ENCODE peak calls at places on chromosomes 6 and 20, in six cellular contexts. S is heart left ventricle; I is GM23248; V is IMR-90; Q is upper lobe of left lung; M is CD8-positive, alpha-beta memory T cell. L is an unnamed sample.

GRCh38 chr6:103895136-103895535 is 964.6 kb downstream of the HACE1 start:
- DNase-seq in Q (no peak), I (no peak), S (no peak), M (no peak), V (no peak), L (no peak)

GRCh38 chr6:124054034-124054433 is 250.4 kb downstream of the NKAIN2 start:
- DNase-seq in S (no peak), V (no peak), Q (no peak), M (no peak), I (no peak), L (no peak)

GRCh38 chr6:47391675-47392074 is 82.0 kb upstream of the TNFRSF21 start:
- DNase-seq in S (no peak), M (no peak), Q (no peak), I (no peak), V (no peak), L (no peak)

GRCh38 chr20:57579331-57579897 is 18.5 kb downstream of the PCK1 start:
- DNase-seq in I (no peak), M (no peak), S (no peak), Q (no peak), V (no peak), L (no peak)

GRCh38 chr6:55423933-55424332 is 96.7 kb downstream of the GFRAL start:
- DNase-seq in S (no peak), I (no peak), Q (no peak), V (no peak), M (no peak), L (no peak)

GRCh38 chr20:50554694-50555579 is 44.8 kb downstream of the PTPN1 start:
- DNase-seq in Q (no peak), I (no peak), V (no peak), M (no peak), S (no peak), L (no peak)

GRCh38 chr6:13308332-13308731 is 20.0 kb downstream of the TBC1D7 start:
- DNase-seq in S (peak; percentile 53), Q (no peak), V (no peak), I (no peak), M (no peak), L (no peak)

GRCh38 chr6:153084393-153084792 is 46.7 kb downstream of the RGS17 start:
- DNase-seq in M (no peak), I (peak; percentile 73), Q (no peak), S (no peak), V (peak; percentile 69), L (no peak)

GRCh38 chr6:158031445-158032353 is 50.0 kb downstream of the SYNJ2 start:
- DNase-seq in M (peak; percentile 63), I (peak; percentile 96), S (peak; percentile 88), V (peak; percentile 89), Q (peak; percentile 83), L (no peak)

GRCh38 chr20:44134897-44135810 is 51.8 kb downstream of the JPH2 start:
- DNase-seq in V (no peak), S (peak; percentile 22), I (peak; percentile 31), Q (no peak), M (no peak), L (no peak)

GRCh38 chr6:20128018-20128417 is 84.3 kb downstream of the MBOAT1 start:
- DNase-seq in I (no peak), M (no peak), S (no peak), V (no peak), Q (no peak), L (no peak)

GRCh38 chr6:38136547-38136946 is 317.0 kb downstream of the ZFAND3 start:
- DNase-seq in M (no peak), Q (no peak), V (peak; percentile 38), I (peak; percentile 17), S (no peak), L (no peak)

GRCh38 chr6:158828807-158829206 is 9.6 kb upstream of the EZR start:
- DNase-seq in S (no peak), Q (no peak), I (no peak), M (no peak), V (no peak), L (no peak)

GRCh38 chr6:142530566-142530965 is 228.8 kb downstream of the ADGRG6 start:
- DNase-seq in Q (no peak), V (no peak), S (no peak), I (peak; percentile 14), M (no peak), L (no peak)

GRCh38 chr6:162211022-162211421 is 516.5 kb downstream of the PRKN start:
- DNase-seq in Q (no peak), I (no peak), S (no peak), M (no peak), V (no peak), L (no peak)

GRCh38 chr6:31538805-31539400 is 2.9 kb downstream of the DDX39B start:
- DNase-seq in I (no peak), V (no peak), S (no peak), M (no peak), Q (no peak), L (no peak)

GRCh38 chr6:56510984-56511531 is 131.6 kb downstream of the DST start:
- DNase-seq in I (no peak), Q (no peak), V (peak; percentile 34), M (no peak), S (peak; percentile 49), L (no peak)

GRCh38 chr6:36109092-36109491 is 21.2 kb upstream of the MAPK13 start:
- DNase-seq in Q (no peak), I (no peak), M (no peak), V (no peak), S (no peak), L (no peak)

GRCh38 chr6:44478158-44478557 is 90.7 kb downstream of the CDC5L start:
- DNase-seq in M (no peak), I (no peak), V (no peak), S (no peak), Q (no peak), L (no peak)

GRCh38 chr6:107668826-107669474 is 155.2 kb downstream of the SCML4 start:
- DNase-seq in S (no peak), V (no peak), Q (no peak), I (no peak), M (peak; percentile 49), L (no peak)

GRCh38 chr6:10403385-10404106 is 11.3 kb downstream of the TFAP2A start:
- DNase-seq in S (no peak), M (no peak), Q (no peak), I (peak; percentile 89), V (peak; percentile 85), L (no peak)

GRCh38 chr6:107390056-107390455 is 69.3 kb downstream of the PDSS2 start:
- DNase-seq in I (no peak), Q (no peak), M (no peak), V (no peak), S (no peak), L (no peak)

GRCh38 chr20:19936801-19937583 is 80.2 kb upstream of the NAA20 start:
- DNase-seq in M (no peak), S (peak; percentile 61), Q (peak; percentile 38), V (no peak), I (no peak), L (no peak)

GRCh38 chr6:113529191-113529590 is 328.0 kb upstream of the MARCKS start:
- DNase-seq in I (peak; percentile 55), Q (no peak), S (no peak), V (peak; percentile 60), M (no peak), L (no peak)

GRCh38 chr20:32034581-32035397 is 17.3 kb upstream of the HCK start:
- DNase-seq in M (no peak), V (no peak), Q (peak; percentile 52), S (no peak), I (peak; percentile 37), L (no peak)

GRCh38 chr6:169904051-169904922 is 152.9 kb downstream of the ERMARD start:
- DNase-seq in S (no peak), V (no peak), I (no peak), M (no peak), Q (no peak), L (no peak)

GRCh38 chr6:64249129-64249528 is 613.5 kb downstream of the PHF3 start:
- DNase-seq in S (no peak), M (no peak), V (peak; percentile 74), I (no peak), Q (no peak), L (no peak)

DNA sequence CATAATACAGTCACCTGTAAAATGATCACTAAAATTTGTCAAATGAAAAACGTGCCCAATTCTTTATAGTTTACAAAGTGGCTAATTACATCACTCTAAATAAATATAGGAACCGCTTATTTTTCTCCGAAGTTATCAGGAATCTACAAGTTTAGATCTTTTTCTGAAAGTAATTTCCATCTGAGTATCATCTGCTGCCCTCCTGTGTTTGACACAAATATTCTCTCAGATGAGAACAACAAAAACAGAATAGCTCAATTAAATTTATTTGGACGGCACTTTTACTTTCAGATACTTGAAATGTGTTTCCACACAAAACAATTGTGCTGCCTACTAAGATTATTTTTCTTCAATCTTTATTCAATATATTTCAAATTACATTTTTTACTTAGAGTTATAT is 5.0 kb downstream of the SF3B5 start:
- DNase-seq in M (no peak), Q (no peak), I (peak; percentile 14), S (no peak), V (no peak), L (no peak)
- H3K9me3 ChIP-seq in M (no peaks in the 10 kb centered on the region), Q (no peaks in the 10 kb centered on the region), I (no peaks in the 10 kb centered on the region), S (no peaks in the 10 kb centered on the region), V (no peaks in the 10 kb centered on the region), L (no peaks in the 10 kb centered on the region)

GRCh38 chr20:59645316-59645715 is 41.0 kb downstream of the PHACTR3 start:
- DNase-seq in V (no peak), S (no peak), Q (no peak), I (no peak), M (no peak), L (no peak)

GRCh38 chr20:59646487-59646886 is 42.1 kb downstream of the PHACTR3 start:
- DNase-seq in M (no peak), I (no peak), Q (no peak), S (no peak), V (no peak), L (no peak)

GRCh38 chr20:59648720-59649119 is 44.4 kb downstream of the PHACTR3 start:
- DNase-seq in I (no peak), S (no peak), M (no peak), V (no peak), Q (no peak), L (no peak)

GRCh38 chr20:59645761-59646171 is 41.4 kb downstream of the PHACTR3 start:
- DNase-seq in M (no peak), V (no peak), I (peak; percentile 7), Q (no peak), S (no peak), L (no peak)

DNA sequence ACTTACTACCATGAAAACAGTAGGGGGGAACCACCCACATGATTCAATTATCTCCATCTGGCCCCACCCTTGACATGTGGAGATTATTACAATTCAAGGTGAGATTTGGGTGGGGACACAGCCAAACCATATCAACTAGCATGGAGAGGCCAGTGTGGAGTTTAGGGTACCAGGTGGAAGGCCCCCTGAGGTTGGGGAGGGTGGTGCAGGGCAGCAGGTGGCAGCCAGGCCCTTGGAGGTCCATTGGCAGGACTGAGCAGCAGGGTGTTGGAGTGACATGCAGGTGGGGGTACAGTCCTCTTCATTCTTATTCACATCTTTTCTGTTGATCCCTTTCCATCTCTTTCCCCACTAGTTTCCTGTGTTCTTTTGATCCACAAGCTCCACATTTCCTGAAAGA is 42.9 kb downstream of the PHACTR3 start:
- DNase-seq in S (no peak), M (no peak), I (no peak), Q (no peak), V (no peak), L (no peak)
- H3K9me3 ChIP-seq in S (no peaks in the 10 kb centered on the region), M (no peaks in the 10 kb centered on the region), I (no peaks in the 10 kb centered on the region), Q (no peaks in the 10 kb centered on the region), V (peaks cover 20% of the 10 kb centered on the region), L (no peaks in the 10 kb centered on the region)

GRCh38 chr6:168496932-168497331 is 55.9 kb downstream of the SMOC2 start:
- DNase-seq in S (no peak), I (no peak), M (no peak), Q (no peak), V (no peak), L (no peak)
- H3K9me3 ChIP-seq in S (no peaks in the 10 kb centered on the region), I (no peaks in the 10 kb centered on the region), M (no peaks in the 10 kb centered on the region), Q (no peaks in the 10 kb centered on the region), V (peaks cover 43% of the 10 kb centered on the region), L (no peaks in the 10 kb centered on the region)

GRCh38 chr6:90648873-90649272 is 62.0 kb upstream of the MAP3K7 start:
- DNase-seq in S (no peak), I (no peak), Q (no peak), M (no peak), V (no peak), L (no peak)
- H3K9me3 ChIP-seq in S (no peaks in the 10 kb centered on the region), I (no peaks in the 10 kb centered on the region), Q (no peaks in the 10 kb centered on the region), M (no peaks in the 10 kb centered on the region), V (no peaks in the 10 kb centered on the region), L (no peaks in the 10 kb centered on the region)